ENCODE peak calls at places on chromosomes 4 and X, in six cellular contexts. One of them, this sample, is unnamed.

GRCh38 chr4:150106886-150107285 is 28.6 kb downstream of the DCLK2 start:
- DNase-seq in HepG2: no peak
- DNase-seq in IMR-90: no peak
- DNase-seq in GM12878: no peak
- DNase-seq in K562: no peak
- DNase-seq in HEK293T: no peak
- DNase-seq in this sample: no peak

GRCh38 chr4:76782837-76783236 is 115.1 kb downstream of the SOWAHB start:
- DNase-seq in IMR-90: peak
- DNase-seq in HEK293T: no peak
- DNase-seq in K562: no peak
- DNase-seq in HepG2: no peak
- DNase-seq in GM12878: no peak
- DNase-seq in this sample: no peak

GRCh38 chr4:156190606-156191005 is 236.9 kb upstream of the CTSO start:
- DNase-seq in HEK293T: no peak
- DNase-seq in GM12878: no peak
- DNase-seq in K562: no peak
- DNase-seq in HepG2: no peak
- DNase-seq in IMR-90: peak
- DNase-seq in this sample: no peak

GRCh38 chr4:145525291-145525740 is 43.7 kb downstream of the SMAD1 start:
- DNase-seq in IMR-90: peak
- DNase-seq in HepG2: no peak
- DNase-seq in K562: no peak
- DNase-seq in HEK293T: no peak
- DNase-seq in GM12878: no peak
- DNase-seq in this sample: no peak

GRCh38 chr4:53614616-53615015 is 23.3 kb upstream of the LNX1 start:
- DNase-seq in HEK293T: no peak
- DNase-seq in GM12878: no peak
- DNase-seq in K562: no peak
- DNase-seq in IMR-90: no peak
- DNase-seq in HepG2: no peak
- DNase-seq in this sample: peak

GRCh38 chr4:16785800-16786527 is 112.5 kb downstream of the LDB2 start:
- DNase-seq in GM12878: no peak
- DNase-seq in HEK293T: no peak
- DNase-seq in K562: no peak
- DNase-seq in IMR-90: peak
- DNase-seq in HepG2: no peak
- DNase-seq in this sample: no peak

GRCh38 chr4:79083406-79084010 is 144.3 kb upstream of the PAQR3 start:
- DNase-seq in GM12878: no peak
- DNase-seq in HEK293T: no peak
- DNase-seq in HepG2: no peak
- DNase-seq in IMR-90: no peak
- DNase-seq in K562: no peak
- DNase-seq in this sample: no peak

GRCh38 chr4:122930877-122931276 is 8.5 kb upstream of the NUDT6 start:
- DNase-seq in GM12878: no peak
- DNase-seq in IMR-90: peak
- DNase-seq in HEK293T: no peak
- DNase-seq in HepG2: no peak
- DNase-seq in K562: no peak
- DNase-seq in this sample: no peak

GRCh38 chr4:80079255-80079923 is 6.4 kb upstream of the ANTXR2 start:
- DNase-seq in GM12878: no peak
- DNase-seq in K562: no peak
- DNase-seq in IMR-90: no peak
- DNase-seq in HEK293T: no peak
- DNase-seq in HepG2: no peak
- DNase-seq in this sample: no peak

GRCh38 chrX:73262991-73263390 is 48.3 kb upstream of the NAP1L2 start:
- DNase-seq in HepG2: peak
- DNase-seq in IMR-90: no peak
- DNase-seq in K562: no peak
- DNase-seq in HEK293T: peak
- DNase-seq in GM12878: no peak
- DNase-seq in this sample: peak

GRCh38 chrX:39504850-39505259 is 592.9 kb downstream of the BCOR start:
- DNase-seq in GM12878: no peak
- DNase-seq in HEK293T: no peak
- DNase-seq in K562: no peak
- DNase-seq in IMR-90: no peak
- DNase-seq in HepG2: no peak
- DNase-seq in this sample: no peak

GRCh38 chrX:72312311-72312940 is 6.7 kb upstream of the CITED1 start:
- DNase-seq in HEK293T: no peak
- DNase-seq in GM12878: no peak
- DNase-seq in IMR-90: no peak
- DNase-seq in HepG2: no peak
- DNase-seq in K562: no peak
- DNase-seq in this sample: no peak

GRCh38 chrX:140298946-140299345 is 205.9 kb downstream of the SOX3 start:
- DNase-seq in IMR-90: no peak
- DNase-seq in K562: no peak
- DNase-seq in GM12878: no peak
- DNase-seq in HepG2: no peak
- DNase-seq in HEK293T: no peak
- DNase-seq in this sample: no peak

GRCh38 chr4:7260569-7260968 is 68.2 kb downstream of the SORCS2 start:
- DNase-seq in IMR-90: no peak
- DNase-seq in GM12878: no peak
- DNase-seq in K562: no peak
- DNase-seq in HepG2: no peak
- DNase-seq in HEK293T: no peak
- DNase-seq in this sample: no peak

GRCh38 chr4:87029356-87029755 is 94.5 kb downstream of the AFF1 start:
- DNase-seq in HepG2: no peak
- DNase-seq in HEK293T: no peak
- DNase-seq in K562: no peak
- DNase-seq in GM12878: no peak
- DNase-seq in IMR-90: no peak
- DNase-seq in this sample: no peak

GRCh38 chr4:173515458-173515857 is 14.6 kb downstream of the HAND2 start:
- DNase-seq in GM12878: no peak
- DNase-seq in HEK293T: no peak
- DNase-seq in K562: no peak
- DNase-seq in HepG2: no peak
- DNase-seq in IMR-90: no peak
- DNase-seq in this sample: no peak

GRCh38 chr4:171203425-171203824 is 609.8 kb upstream of the GALNTL6 start:
- DNase-seq in HEK293T: no peak
- DNase-seq in HepG2: no peak
- DNase-seq in IMR-90: no peak
- DNase-seq in K562: no peak
- DNase-seq in GM12878: no peak
- DNase-seq in this sample: no peak

GRCh38 chrX:17040711-17041110 is 94.3 kb downstream of the REPS2 start:
- DNase-seq in HepG2: no peak
- DNase-seq in GM12878: no peak
- DNase-seq in IMR-90: no peak
- DNase-seq in K562: no peak
- DNase-seq in HEK293T: no peak
- DNase-seq in this sample: no peak

GRCh38 chr4:55183926-55184599 is 58.7 kb upstream of the KDR start:
- DNase-seq in IMR-90: peak
- DNase-seq in GM12878: no peak
- DNase-seq in HEK293T: no peak
- DNase-seq in K562: no peak
- DNase-seq in HepG2: no peak
- DNase-seq in this sample: peak

GRCh38 chr4:113905301-113905700 is 74.1 kb downstream of the ARSJ start:
- DNase-seq in HEK293T: no peak
- DNase-seq in GM12878: no peak
- DNase-seq in HepG2: no peak
- DNase-seq in IMR-90: no peak
- DNase-seq in K562: no peak
- DNase-seq in this sample: no peak

GRCh38 chr4:151114986-151115385 is 15.6 kb downstream of the RPS3A start:
- DNase-seq in IMR-90: peak
- DNase-seq in K562: no peak
- DNase-seq in GM12878: no peak
- DNase-seq in HEK293T: no peak
- DNase-seq in HepG2: no peak
- DNase-seq in this sample: no peak

GRCh38 chr4:85512446-85513205 is 37.7 kb downstream of the ARHGAP24 start:
- DNase-seq in HEK293T: no peak
- DNase-seq in HepG2: no peak
- DNase-seq in IMR-90: no peak
- DNase-seq in K562: no peak
- DNase-seq in GM12878: no peak
- DNase-seq in this sample: no peak

GRCh38 chr4:6885953-6886557 is 23.6 kb upstream of the TBC1D14 start:
- DNase-seq in K562: no peak
- DNase-seq in GM12878: peak
- DNase-seq in HepG2: no peak
- DNase-seq in HEK293T: no peak
- DNase-seq in IMR-90: peak
- DNase-seq in this sample: no peak

GRCh38 chrX:134244043-134244442 is 7.1 kb downstream of the CCDC160 start:
- DNase-seq in HEK293T: no peak
- DNase-seq in HepG2: no peak
- DNase-seq in GM12878: no peak
- DNase-seq in IMR-90: peak
- DNase-seq in K562: no peak
- DNase-seq in this sample: no peak

GRCh38 chr4:47085661-47086060 is 54.3 kb downstream of the GABRB1 start:
- DNase-seq in IMR-90: no peak
- DNase-seq in K562: no peak
- DNase-seq in HEK293T: no peak
- DNase-seq in GM12878: no peak
- DNase-seq in HepG2: no peak
- DNase-seq in this sample: no peak

GRCh38 chrX:3651272-3651671 is 62.2 kb downstream of the PRKX start:
- DNase-seq in IMR-90: peak
- DNase-seq in HEK293T: no peak
- DNase-seq in GM12878: no peak
- DNase-seq in HepG2: no peak
- DNase-seq in K562: no peak
- DNase-seq in this sample: no peak

DNA sequence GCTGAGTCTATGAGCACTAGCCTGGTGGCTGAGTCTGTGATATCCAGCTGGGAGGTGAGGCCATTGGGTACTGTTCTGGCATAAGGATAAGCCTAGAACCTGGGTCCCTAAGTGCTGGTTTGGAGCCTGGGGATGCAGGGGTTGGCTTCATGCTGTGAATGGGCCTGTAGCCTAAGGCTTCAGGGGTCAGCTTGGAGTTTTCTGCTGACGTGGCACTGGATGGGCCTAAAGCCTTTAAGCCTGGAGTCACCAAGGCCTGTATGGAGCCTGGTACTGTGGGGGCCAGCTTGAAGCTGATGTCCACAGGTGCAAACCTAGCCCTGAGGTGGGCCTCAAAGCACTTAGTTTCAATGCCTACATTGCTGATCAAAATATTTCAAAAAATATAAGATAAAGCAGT is 979.6 kb upstream of the POU3F4 start:
- DNase-seq in K562: no peak
- DNase-seq in HepG2: no peak
- DNase-seq in GM12878: no peak
- DNase-seq in HEK293T: no peak
- DNase-seq in IMR-90: no peak
- DNase-seq in this sample: no peak
- TF ChIP-seq BHLHE40 in K562: no peak
- TF ChIP-seq BHLHE40 in HepG2: no peak
- TF ChIP-seq BHLHE40 in GM12878: no peak
- TF ChIP-seq BHLHE40 in HEK293T: no peak
- TF ChIP-seq BHLHE40 in IMR-90: no peak
- TF ChIP-seq BHLHE40 in this sample: no peak

GRCh38 chrX:120450163-120450562 is 18.9 kb downstream of the LAMP2 start:
- DNase-seq in HepG2: no peak
- DNase-seq in K562: no peak
- DNase-seq in GM12878: no peak
- DNase-seq in IMR-90: no peak
- DNase-seq in HEK293T: peak
- DNase-seq in this sample: peak

GRCh38 chrX:120456973-120457372 is 12.1 kb downstream of the LAMP2 start:
- DNase-seq in GM12878: no peak
- DNase-seq in HEK293T: no peak
- DNase-seq in IMR-90: peak
- DNase-seq in HepG2: no peak
- DNase-seq in K562: no peak
- DNase-seq in this sample: no peak

GRCh38 chrX:120446503-120446902 is 22.6 kb downstream of the LAMP2 start:
- DNase-seq in IMR-90: peak
- DNase-seq in HepG2: no peak
- DNase-seq in GM12878: no peak
- DNase-seq in K562: no peak
- DNase-seq in HEK293T: no peak
- DNase-seq in this sample: no peak

GRCh38 chrX:120453985-120454384 is 15.1 kb downstream of the LAMP2 start:
- DNase-seq in HEK293T: no peak
- DNase-seq in K562: no peak
- DNase-seq in IMR-90: no peak
- DNase-seq in GM12878: no peak
- DNase-seq in HepG2: no peak
- DNase-seq in this sample: no peak

GRCh38 chrX:120452131-120452530 is 17.0 kb downstream of the LAMP2 start:
- DNase-seq in HEK293T: peak
- DNase-seq in HepG2: peak
- DNase-seq in GM12878: no peak
- DNase-seq in IMR-90: peak
- DNase-seq in K562: no peak
- DNase-seq in this sample: peak
- TF ChIP-seq BHLHE40 in HEK293T: no peak
- TF ChIP-seq BHLHE40 in HepG2: no peak
- TF ChIP-seq BHLHE40 in GM12878: no peak
- TF ChIP-seq BHLHE40 in IMR-90: no peak
- TF ChIP-seq BHLHE40 in K562: no peak
- TF ChIP-seq BHLHE40 in this sample: no peak

DNA sequence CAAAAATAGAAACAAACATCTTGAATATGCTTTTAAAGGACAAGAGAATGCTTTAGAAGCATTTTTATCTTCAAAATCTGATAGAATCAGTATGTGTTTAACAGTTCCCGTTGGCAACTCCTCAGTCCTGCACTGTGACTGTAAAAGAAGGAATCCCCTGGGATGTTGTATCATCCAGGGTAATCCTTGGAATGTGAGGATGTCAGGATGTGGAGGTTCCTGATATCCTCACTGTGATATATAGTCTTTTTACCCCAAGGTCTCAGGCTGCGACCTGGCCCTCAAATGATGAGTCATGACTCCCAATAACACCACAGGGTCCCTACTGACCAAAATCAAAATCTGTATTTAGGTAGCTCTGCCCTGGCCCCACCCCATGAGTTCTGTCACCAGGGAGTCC is 53.2 kb downstream of the PTCHD1 start:
- DNase-seq in K562: no peak
- DNase-seq in GM12878: no peak
- DNase-seq in HepG2: no peak
- DNase-seq in HEK293T: no peak
- DNase-seq in IMR-90: no peak
- DNase-seq in this sample: no peak
- TF ChIP-seq BHLHE40 in K562: no peak
- TF ChIP-seq BHLHE40 in GM12878: no peak
- TF ChIP-seq BHLHE40 in HepG2: no peak
- TF ChIP-seq BHLHE40 in HEK293T: no peak
- TF ChIP-seq BHLHE40 in IMR-90: no peak
- TF ChIP-seq BHLHE40 in this sample: no peak

GRCh38 chrX:9414416-9414815 is 50.4 kb upstream of the TBL1X start:
- DNase-seq in K562: no peak
- DNase-seq in GM12878: no peak
- DNase-seq in IMR-90: no peak
- DNase-seq in HepG2: no peak
- DNase-seq in HEK293T: no peak
- DNase-seq in this sample: no peak
- TF ChIP-seq BHLHE40 in K562: peak
- TF ChIP-seq BHLHE40 in GM12878: no peak
- TF ChIP-seq BHLHE40 in IMR-90: no peak
- TF ChIP-seq BHLHE40 in HepG2: no peak
- TF ChIP-seq BHLHE40 in HEK293T: no peak
- TF ChIP-seq BHLHE40 in this sample: no peak

This sample was measured in A549.